ENCODE peak calls at places on chromosomes 3 and 15, in six cellular contexts. O is breast epithelium; Y is aorta; E is CD8-positive, alpha-beta memory T cell; L is right cardiac atrium; U is ovary. I is an unnamed sample.

GRCh38 chr3:123634149-123635051 is 49.5 kb upstream of the HACD2 start:
- DNase-seq in L (no peak), Y (no peak), U (no peak), O (no peak), E (no peak), I (no peak)

GRCh38 chr3:154224366-154224765 is 99.9 kb downstream of the DHX36 start:
- DNase-seq in O (no peak), L (no peak), Y (no peak), U (no peak), E (no peak), I (no peak)

GRCh38 chr3:186997061-186998054 is 67.0 kb downstream of the ST6GAL1 start:
- DNase-seq in E (no peak), O (no peak), U (no peak), Y (no peak), L (no peak), I (no peak)

GRCh38 chr3:58345457-58345856 is 12.8 kb downstream of the PXK start:
- DNase-seq in Y (no peak), L (no peak), O (no peak), E (no peak), U (no peak), I (no peak)

GRCh38 chr3:182284793-182285192 is 508.5 kb upstream of the ATP11B start:
- DNase-seq in U (no peak), Y (no peak), E (no peak), L (no peak), O (no peak), I (no peak)

GRCh38 chr3:159604151-159604581 is 384.5 kb upstream of the IL12A start:
- DNase-seq in L (peak; percentile 90), E (no peak), O (no peak), Y (no peak), U (no peak), I (peak; percentile 47)

GRCh38 chr3:126907557-126907956 is 75.4 kb upstream of the PLXNA1 start:
- DNase-seq in Y (peak; percentile 14), E (no peak), L (peak; percentile 60), U (no peak), O (no peak), I (no peak)

GRCh38 chr3:179541094-179541493 is 21.6 kb upstream of the ACTL6A start:
- DNase-seq in U (no peak), O (no peak), L (no peak), Y (no peak), E (no peak), I (no peak)

DNA sequence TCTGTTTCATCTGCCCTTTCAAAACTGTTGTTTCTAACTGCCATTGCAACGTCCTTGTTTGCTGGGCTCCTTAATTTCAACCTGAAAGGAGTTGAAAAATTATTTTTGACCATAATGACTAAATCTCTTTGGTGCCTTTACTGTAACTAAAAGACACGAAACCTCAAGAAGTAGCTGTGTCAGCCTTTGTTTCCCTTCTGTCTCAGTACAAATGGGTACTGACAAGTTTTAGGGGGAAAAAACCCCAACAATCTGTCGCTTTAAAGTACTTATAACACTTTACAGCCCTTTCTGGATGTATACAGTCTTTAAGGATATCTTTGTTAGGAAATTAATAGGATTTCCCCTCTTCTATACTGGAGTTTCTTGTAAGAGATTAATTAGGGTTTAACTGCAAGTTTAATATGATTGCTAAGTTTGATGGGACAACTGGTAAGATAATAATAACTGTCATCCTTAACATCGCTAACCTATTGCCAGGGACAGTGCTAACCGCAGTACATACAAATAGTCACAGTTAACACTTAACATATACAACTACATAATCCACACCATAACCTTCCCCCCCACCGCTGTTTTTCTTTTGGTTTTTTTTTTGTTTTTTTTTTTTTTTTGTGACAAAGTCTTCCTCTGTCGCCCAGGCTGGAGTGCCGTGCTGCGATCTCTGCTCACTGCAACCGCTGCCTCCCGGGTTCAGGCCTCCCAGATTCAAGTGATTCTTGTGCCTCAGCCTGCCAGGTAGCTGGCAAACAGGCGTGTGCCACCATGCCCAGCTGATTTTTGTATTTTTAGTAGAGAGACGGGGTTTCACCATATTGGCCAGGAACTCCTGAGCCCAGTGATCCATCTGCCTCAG is 1.7 kb downstream of the GXYLT2 start:
- DNase-seq in O (no peak), L (no peak), E (no peak), Y (no peak), U (peak; percentile 22), I (no peak)
- H3K27me3 ChIP-seq in O (no peaks in the 10 kb centered on the region), L (no peaks in the 10 kb centered on the region), E (peaks cover 26% of the 10 kb centered on the region), Y (no peaks in the 10 kb centered on the region), U (no peaks in the 10 kb centered on the region), I (peaks cover 23% of the 10 kb centered on the region)

DNA sequence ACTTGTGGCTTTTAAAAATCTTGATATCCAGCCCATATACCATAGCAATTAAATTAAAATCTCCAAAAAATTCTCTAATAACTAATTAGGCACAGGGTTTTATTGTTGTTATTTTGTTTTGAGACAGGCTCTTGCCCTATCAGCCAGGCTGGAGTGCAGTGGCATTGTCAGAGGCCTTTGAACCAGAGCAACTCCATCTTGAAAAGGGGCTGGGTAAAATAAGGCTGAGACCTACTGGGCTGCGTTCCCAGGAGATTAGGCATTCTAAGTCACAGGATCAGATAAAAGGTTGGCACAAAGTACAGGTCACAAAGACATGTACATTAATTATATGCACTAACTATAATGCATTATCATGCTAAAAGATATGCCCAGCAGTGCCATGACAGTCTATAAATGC is 31.2 kb upstream of the ACP3 start:
- DNase-seq in L (no peak), U (no peak), E (no peak), Y (no peak), O (no peak), I (no peak)
- H3K27me3 ChIP-seq in L (no peaks in the 10 kb centered on the region), U (no peaks in the 10 kb centered on the region), E (no peaks in the 10 kb centered on the region), Y (no peaks in the 10 kb centered on the region), O (no peaks in the 10 kb centered on the region), I (no peaks in the 10 kb centered on the region)

DNA sequence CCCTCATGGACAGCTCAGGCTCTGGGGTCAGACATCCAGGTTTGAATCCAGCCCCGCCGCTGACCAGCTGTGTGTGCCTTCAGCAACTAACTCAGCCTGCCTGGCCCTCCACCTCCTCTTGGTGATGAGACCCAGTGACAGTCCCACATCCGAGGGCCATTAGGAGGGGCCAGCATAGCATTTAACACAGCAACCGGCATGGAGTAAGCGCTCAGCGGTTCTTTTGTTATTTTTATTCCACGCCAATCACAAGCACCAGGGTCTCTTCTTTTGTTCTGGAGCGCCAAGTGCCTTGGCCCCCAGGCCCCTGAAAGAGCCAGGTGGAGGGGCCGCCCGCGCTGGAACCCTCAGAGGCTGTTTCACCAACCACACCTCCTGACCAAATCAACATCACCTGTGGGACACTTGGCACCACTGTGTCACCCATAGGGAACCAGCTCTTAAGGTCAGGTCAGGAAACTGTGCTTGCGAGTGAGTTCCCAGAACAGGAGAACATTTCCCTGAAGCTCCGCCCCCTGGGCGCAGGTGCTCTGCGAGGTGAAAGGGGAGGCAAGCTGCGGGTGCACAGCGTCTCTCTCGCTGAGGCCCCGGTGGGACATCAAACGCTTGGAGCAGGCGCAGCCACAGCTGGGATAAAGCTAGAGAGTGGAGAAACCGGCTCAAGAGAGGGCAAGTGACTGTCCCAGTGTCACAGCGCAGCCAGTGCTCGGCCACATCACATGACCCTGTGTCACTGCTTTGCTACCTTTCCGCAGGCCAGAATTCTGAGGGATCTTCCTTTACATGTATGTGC is 311.3 kb downstream of the UACA start:
- DNase-seq in Y (no peak), L (no peak), E (no peak), U (no peak), O (no peak), I (no peak)
- H3K27me3 ChIP-seq in Y (no peaks in the 10 kb centered on the region), L (no peaks in the 10 kb centered on the region), E (no peaks in the 10 kb centered on the region), U (no peaks in the 10 kb centered on the region), O (no peaks in the 10 kb centered on the region), I (peaks cover 4% of the 10 kb centered on the region)

GRCh38 chr3:98806583-98806982 is 43.4 kb downstream of the ST3GAL6 start:
- DNase-seq in O (no peak), U (no peak), Y (no peak), L (no peak), E (no peak), I (no peak)

GRCh38 chr3:98807565-98807964 is 44.4 kb downstream of the ST3GAL6 start:
- DNase-seq in O (no peak), E (no peak), L (no peak), Y (no peak), U (no peak), I (no peak)

GRCh38 chr3:98807011-98807410 is 43.9 kb downstream of the ST3GAL6 start:
- DNase-seq in U (no peak), O (no peak), Y (no peak), L (no peak), E (no peak), I (no peak)

GRCh38 chr3:98808071-98808470 is 44.9 kb downstream of the ST3GAL6 start:
- DNase-seq in O (no peak), Y (no peak), U (no peak), L (no peak), E (no peak), I (no peak)

DNA sequence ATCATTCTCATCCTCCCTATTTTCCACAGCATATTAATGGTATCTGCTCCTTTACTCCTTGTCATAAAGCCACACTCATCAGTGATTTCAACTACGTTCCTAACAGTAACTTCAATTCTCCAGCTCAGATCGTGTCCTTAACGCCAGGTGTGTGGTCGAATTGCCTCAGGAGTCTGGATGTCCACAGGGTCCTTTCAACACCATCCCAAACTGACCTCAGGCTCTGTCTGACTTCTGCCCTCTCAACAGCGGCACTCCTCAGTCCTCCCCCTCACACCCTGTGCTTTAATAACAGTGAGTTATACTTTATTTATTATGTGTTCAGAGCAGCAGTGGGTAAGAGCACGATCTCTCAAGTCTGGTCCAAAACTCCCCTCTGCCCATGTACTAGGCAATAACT is 42.4 kb downstream of the ST3GAL6 start:
- DNase-seq in Y (no peak), L (no peak), O (no peak), E (no peak), U (no peak), I (no peak)
- H3K27me3 ChIP-seq in Y (no peaks in the 10 kb centered on the region), L (no peaks in the 10 kb centered on the region), O (no peaks in the 10 kb centered on the region), E (no peaks in the 10 kb centered on the region), U (no peaks in the 10 kb centered on the region), I (no peaks in the 10 kb centered on the region)

GRCh38 chr3:2099028-2099671 is 484 bp downstream of the CNTN4 start:
- DNase-seq in L (peak; percentile 63), U (no peak), O (no peak), E (no peak), Y (no peak), I (peak; percentile 51)
- H3K27me3 ChIP-seq in L (no peaks in the 10 kb centered on the region), U (no peaks in the 10 kb centered on the region), O (peaks cover 6% of the 10 kb centered on the region), E (peaks cover 4% of the 10 kb centered on the region), Y (no peaks in the 10 kb centered on the region), I (peaks cover 18% of the 10 kb centered on the region)

DNA sequence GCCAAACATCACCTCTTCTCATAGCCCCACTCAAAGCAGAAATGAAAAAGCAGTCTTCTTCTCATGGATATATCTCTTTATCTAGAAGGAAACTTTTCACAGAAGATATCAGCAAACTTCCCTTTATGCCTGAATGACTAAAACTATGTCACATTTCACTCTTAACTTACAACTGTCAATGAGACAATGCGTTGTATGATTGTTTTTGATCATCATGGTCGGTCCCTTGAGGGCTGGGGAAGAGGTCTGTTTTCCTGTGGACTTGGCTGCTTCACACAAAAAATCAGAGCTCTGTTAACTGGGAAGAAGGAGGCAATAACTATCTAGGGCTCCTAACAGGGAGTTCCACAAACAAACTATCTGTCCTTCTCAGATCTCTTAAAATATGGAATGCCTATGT is 5.1 kb downstream of the NLGN1 start:
- DNase-seq in E (no peak), Y (no peak), U (no peak), L (no peak), O (no peak), I (no peak)
- H3K27me3 ChIP-seq in E (no peaks in the 10 kb centered on the region), Y (no peaks in the 10 kb centered on the region), U (no peaks in the 10 kb centered on the region), L (no peaks in the 10 kb centered on the region), O (no peaks in the 10 kb centered on the region), I (peaks cover 6% of the 10 kb centered on the region)

GRCh38 chr3:94440767-94441493 is 378.1 kb downstream of the NSUN3 start:
- DNase-seq in O (no peak), E (no peak), U (no peak), Y (no peak), L (no peak), I (no peak)
- H3K27me3 ChIP-seq in O (no peaks in the 10 kb centered on the region), E (no peaks in the 10 kb centered on the region), U (no peaks in the 10 kb centered on the region), Y (no peaks in the 10 kb centered on the region), L (no peaks in the 10 kb centered on the region), I (no peaks in the 10 kb centered on the region)

I was measured in lower lobe of right lung.